ENCODE peak calls at places on chromosomes 16 and 17, in six cellular contexts. Q is CD8-positive, alpha-beta T cell; F is PC-3; N is fibroblast of mammary gland; L is left ventricle myocardium inferior; J is fibroblast of pulmonary artery. H is an unnamed sample.

GRCh38 chr17:83189673-83190385 is 110.4 kb downstream of the METRNL start:
- DNase-seq in J (peak), F (no peak), N (peak), L (peak), Q (no peak), H (peak)

GRCh38 chr17:10292057-10292931 is 80.5 kb downstream of the MYH13 start:
- DNase-seq in J (peak), F (peak), Q (no peak), N (peak), L (peak), H (no peak)

GRCh38 chr16:11492808-11493530 is 93.8 kb downstream of the LITAF start:
- DNase-seq in Q (no peak), N (no peak), L (no peak), J (no peak), F (no peak), H (no peak)

GRCh38 chr16:9007177-9007794 is 43.6 kb upstream of the USP7 start:
- DNase-seq in Q (no peak), F (no peak), L (no peak), N (peak), J (peak), H (peak)

GRCh38 chr16:58741166-58741565 is 7.0 kb upstream of the GOT2 start:
- DNase-seq in Q (no peak), N (no peak), F (no peak), J (no peak), L (no peak), H (no peak)

GRCh38 chr17:27968206-27968732 is 74.2 kb upstream of the NLK start:
- DNase-seq in N (no peak), Q (no peak), F (no peak), J (no peak), L (peak), H (no peak)

GRCh38 chr17:37842401-37842800 is 81.8 kb upstream of the TBC1D3K start:
- DNase-seq in L (no peak), N (no peak), J (no peak), F (no peak), Q (no peak), H (no peak)

GRCh38 chr17:83056583-83057396 is 22.6 kb upstream of the METRNL start:
- DNase-seq in L (no peak), J (no peak), N (peak), F (peak), Q (no peak), H (no peak)

GRCh38 chr17:34542700-34543336 is 36.6 kb upstream of the TMEM132E start:
- DNase-seq in J (peak), N (peak), L (no peak), F (peak), Q (no peak), H (peak)

GRCh38 chr16:24731722-24732419 is 2.4 kb downstream of the TNRC6A start:
- DNase-seq in N (peak), Q (no peak), L (peak), J (no peak), F (no peak), H (peak)

GRCh38 chr16:13919330-13919682 is 648 bp upstream of the ERCC4 start:
- DNase-seq in J (peak), L (no peak), N (peak), F (peak), Q (no peak), H (peak)

GRCh38 chr17:81832608-81833159 is 407 bp downstream of the MCRIP1 start:
- DNase-seq in L (peak), N (peak), Q (no peak), F (no peak), J (no peak), H (no peak)

GRCh38 chr17:34715504-34715903 is 136.1 kb downstream of the TMEM132E start:
- DNase-seq in J (no peak), Q (no peak), F (no peak), L (no peak), N (no peak), H (no peak)

GRCh38 chr17:56624947-56625346 is 31.4 kb downstream of the NOG start:
- DNase-seq in J (no peak), N (no peak), Q (no peak), L (no peak), F (no peak), H (no peak)

GRCh38 chr16:30570621-30571443 is 682 bp downstream of the ZNF688 start:
- DNase-seq in L (no peak), Q (no peak), F (no peak), J (peak), N (peak), H (peak)

GRCh38 chr17:57016764-57017116 is 38.8 kb downstream of the SCPEP1 start:
- DNase-seq in J (no peak), F (peak), N (peak), Q (no peak), L (no peak), H (peak)

GRCh38 chr17:5694507-5694906 is 110.2 kb upstream of the NLRP1 start:
- DNase-seq in J (no peak), Q (no peak), L (no peak), N (no peak), F (peak), H (no peak)

GRCh38 chr17:418421-418751 is 65.8 kb upstream of the RPH3AL start:
- DNase-seq in Q (peak), J (no peak), L (no peak), N (no peak), F (no peak), H (no peak)

GRCh38 chr17:8618825-8619224 is 11.7 kb downstream of the MYH10 start:
- DNase-seq in N (no peak), Q (no peak), J (no peak), L (no peak), F (no peak), H (no peak)

GRCh38 chr16:24980077-24980793 is 34.9 kb downstream of the ARHGAP17 start:
- DNase-seq in J (no peak), Q (no peak), L (no peak), F (peak), N (no peak), H (no peak)

GRCh38 chr17:50834126-50834785 is 1.1 kb upstream of the WFIKKN2 start:
- DNase-seq in F (no peak), L (no peak), N (no peak), Q (no peak), J (no peak), H (no peak)

GRCh38 chr17:68061512-68062313 is 26.2 kb downstream of the KPNA2 start:
- DNase-seq in N (peak), L (no peak), J (peak), Q (no peak), F (no peak), H (peak)

GRCh38 chr16:65895486-65895885 is 471.0 kb upstream of the CDH5 start:
- DNase-seq in L (no peak), J (no peak), F (no peak), Q (no peak), N (no peak), H (no peak)

GRCh38 chr16:53098526-53099317 is 43.9 kb downstream of the CHD9 start:
- DNase-seq in N (peak), Q (peak), J (peak), L (peak), F (peak), H (peak)

GRCh38 chr16:10961231-10961630 is 16.9 kb downstream of the CLEC16A start:
- DNase-seq in Q (no peak), J (peak), L (no peak), F (no peak), N (peak), H (peak)

GRCh38 chr16:82899731-82900454 is 273.1 kb downstream of the CDH13 start:
- DNase-seq in N (no peak), F (no peak), L (no peak), J (no peak), Q (no peak), H (no peak)

GRCh38 chr17:2693561-2694380 is 17.8 kb downstream of the CLUH start:
- DNase-seq in N (no peak), J (no peak), L (no peak), F (no peak), Q (no peak), H (no peak)

GRCh38 chr17:8922451-8922850 is 43.1 kb downstream of the PIK3R5 start:
- DNase-seq in F (peak), N (peak), L (no peak), Q (no peak), J (peak), H (peak)

GRCh38 chr17:81294512-81295030 is 536 bp downstream of the SLC38A10 start:
- DNase-seq in J (peak), L (peak), F (no peak), Q (no peak), N (peak), H (no peak)

GRCh38 chr17:77958716-77959215 is 263 bp downstream of the TNRC6C start:
- DNase-seq in L (no peak), N (no peak), F (no peak), Q (no peak), J (no peak), H (no peak)

GRCh38 chr17:77957215-77957868 is 1.2 kb upstream of the TNRC6C start:
- DNase-seq in J (peak), Q (no peak), F (no peak), L (no peak), N (no peak), H (peak)

GRCh38 chr17:77957869-77958715 is at the start of gene TNRC6C:
- DNase-seq in J (peak), Q (peak), L (peak), F (peak), N (peak), H (peak)

GRCh38 chr17:77959926-77960521 is 1.5 kb downstream of the TNRC6C start:
- DNase-seq in Q (peak), F (no peak), N (peak), L (no peak), J (peak), H (peak)

DNA sequence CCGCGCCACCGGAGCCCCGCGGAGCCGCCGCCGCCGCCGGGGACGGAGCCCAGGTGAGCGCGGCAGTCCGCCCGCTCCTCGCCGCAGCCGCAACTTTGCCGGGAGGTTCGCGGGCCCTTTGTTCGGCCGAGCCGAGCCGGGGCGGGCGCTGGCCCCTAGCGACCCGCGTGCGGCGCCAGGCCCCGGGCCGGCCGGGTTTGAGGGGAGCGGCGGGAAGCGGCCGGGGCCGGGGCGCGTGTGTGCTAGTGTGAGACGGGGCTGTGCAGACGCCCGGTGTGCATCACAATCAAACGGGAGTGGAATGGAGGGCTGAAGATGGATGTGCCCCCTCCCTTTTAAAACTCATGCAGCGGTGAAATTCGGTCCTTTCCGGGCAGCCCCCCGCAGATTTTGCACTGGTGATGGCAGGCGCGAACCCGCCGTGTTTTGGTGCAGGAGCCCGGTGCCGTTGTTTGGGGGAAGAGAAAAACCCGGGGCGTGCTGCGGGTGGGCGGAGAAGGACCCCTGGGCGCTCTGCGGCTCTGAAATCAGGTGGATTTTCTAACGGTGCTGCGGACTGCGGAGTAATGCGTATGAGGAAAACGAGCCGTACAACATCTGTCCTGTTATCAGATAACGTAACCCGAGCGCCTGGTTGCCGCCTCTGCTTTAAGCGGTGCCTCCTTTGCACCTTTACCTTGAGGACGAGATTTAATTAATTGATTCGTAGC is 868 bp downstream of the TNRC6C start:
- DNase-seq in J (no peak), N (no peak), L (no peak), F (no peak), Q (no peak), H (peak)
- TF ChIP-seq CTCF in J (no peak), N (no peak), L (no peak), F (no peak), Q (no peak), H (no peak)

DNA sequence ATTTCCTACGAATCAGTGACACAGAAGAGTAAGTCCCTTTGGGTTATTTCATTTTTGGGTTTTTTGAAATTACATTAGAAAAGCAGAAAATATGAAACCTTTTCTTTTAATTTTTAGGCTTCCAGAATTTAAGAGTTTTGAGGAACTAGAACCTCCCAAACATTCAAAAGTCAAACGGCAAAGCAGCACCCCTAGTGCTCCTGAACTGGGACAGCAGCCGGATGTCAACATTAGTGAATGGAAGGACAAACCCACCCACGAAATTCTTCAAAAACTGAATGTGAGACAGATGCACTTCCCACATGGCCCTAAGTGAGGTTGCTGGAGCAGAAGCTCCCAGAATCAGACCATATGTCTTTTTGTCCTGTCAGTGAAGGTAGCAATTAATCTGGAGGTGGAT is 199.4 kb downstream of the PHKB start:
- DNase-seq in Q (no peak), N (no peak), J (no peak), F (no peak), L (no peak), H (no peak)
- H3K4me3 ChIP-seq in Q (no peak), N (no peak), J (no peak), F (no peak), L (no peak), H (no peak)

GRCh38 chr17:70100983-70101382 is 26.0 kb downstream of the KCNJ16 start:
- DNase-seq in L (no peak), F (peak), Q (no peak), N (peak), J (no peak), H (peak)
- TF ChIP-seq CTCF in L (peak), F (peak), Q (no peak), N (peak), J (no peak), H (peak)

DNA sequence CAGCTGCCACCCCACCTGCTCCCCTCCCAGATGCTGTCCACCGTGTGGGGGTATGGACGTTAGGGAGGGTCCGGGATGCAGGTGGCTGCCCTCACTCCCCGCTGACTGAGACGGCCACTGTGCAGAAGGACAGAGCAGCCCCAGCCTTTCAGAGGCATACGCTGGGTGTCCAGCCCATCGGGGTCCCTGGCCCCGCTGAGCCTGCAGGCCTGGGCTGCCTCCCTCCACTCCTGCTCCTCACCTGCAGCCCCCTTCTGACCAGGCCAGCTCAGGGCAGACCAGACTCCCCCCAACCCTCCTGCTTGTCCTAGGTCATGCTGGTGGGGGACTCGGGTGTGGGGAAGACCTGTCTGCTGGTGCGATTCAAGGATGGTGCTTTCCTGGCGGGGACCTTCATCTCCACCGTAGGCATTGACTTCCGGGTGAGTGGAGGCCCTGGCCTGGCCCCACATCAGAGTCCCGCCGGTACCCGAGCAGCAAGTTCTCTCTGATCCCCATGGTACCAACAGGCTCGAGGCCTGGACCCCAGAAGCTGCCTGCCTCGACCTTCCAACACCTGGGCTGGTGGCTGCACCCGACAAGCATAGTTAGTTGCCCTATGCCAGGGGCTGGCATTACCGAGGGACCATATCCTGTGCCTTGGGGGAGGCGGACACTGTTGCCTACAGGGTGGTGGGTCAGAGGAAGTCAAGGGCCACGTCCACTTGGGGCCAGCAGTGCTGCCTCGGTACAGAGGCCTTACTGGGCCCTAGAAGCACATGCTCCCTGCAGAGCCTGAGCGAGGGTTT is 1.4 kb downstream of the RAB26 start:
- DNase-seq in J (no peak), N (peak), Q (no peak), L (no peak), F (peak), H (no peak)
- H3K4me3 ChIP-seq in J (no peak), N (no peak), Q (no peak), L (no peak), F (peak), H (peak)

GRCh38 chr17:16288860-16289571 is 64.3 kb downstream of the CENPV start:
- DNase-seq in N (no peak), L (no peak), Q (no peak), F (peak), J (no peak), H (peak)

GRCh38 chr17:16286009-16286946 is 67.0 kb downstream of the CENPV start:
- DNase-seq in F (peak), J (peak), N (peak), Q (peak), L (peak), H (peak)

GRCh38 chr17:16287563-16288027 is 65.7 kb downstream of the CENPV start:
- DNase-seq in Q (no peak), J (peak), N (peak), F (peak), L (no peak), H (peak)

GRCh38 chr17:16285646-16286008 is 67.6 kb downstream of the CENPV start:
- DNase-seq in N (no peak), Q (no peak), F (no peak), L (no peak), J (no peak), H (no peak)

GRCh38 chr17:16286947-16287562 is 66.2 kb downstream of the CENPV start:
- DNase-seq in N (peak), Q (no peak), J (peak), L (no peak), F (no peak), H (peak)
- TF ChIP-seq CTCF in N (peak), Q (no peak), J (peak), L (no peak), F (peak), H (peak)

H was measured in choroid plexus epithelial cell.